ENCODE peak calls at places on chromosomes 1 and 21, in six cellular contexts. I, F, U, K, H and L are unnamed samples.

GRCh38 chr21:37381883-37382585 is 15.5 kb downstream of the DYRK1A start:
- DNase-seq in K (no peak), U (no peak), F (no peak), I (no peak), H (no peak), L (no peak)

GRCh38 chr1:117657031-117657430 is 51.2 kb downstream of the TENT5C start:
- DNase-seq in I (no peak), K (no peak), F (no peak), H (no peak), U (no peak), L (no peak)

GRCh38 chr1:157948547-157949152 is 44.8 kb upstream of the KIRREL1 start:
- DNase-seq in U (no peak), I (peak; percentile 85), K (no peak), H (no peak), F (peak; percentile 26), L (peak; percentile 59)

GRCh38 chr1:225691861-225692516 is 39.1 kb upstream of the ENAH start:
- DNase-seq in K (no peak), F (no peak), U (peak; percentile 38), H (no peak), I (no peak), L (no peak)

GRCh38 chr1:98371767-98372166 is 289.8 kb upstream of the SNX7 start:
- DNase-seq in I (no peak), U (no peak), H (no peak), K (no peak), F (no peak), L (no peak)

GRCh38 chr1:26471201-26471497 is 1.1 kb upstream of the HMGN2 start:
- DNase-seq in H (no peak), K (no peak), I (no peak), U (no peak), F (no peak), L (no peak)

GRCh38 chr1:117735045-117735992 is 129.5 kb downstream of the TENT5C start:
- DNase-seq in F (peak; percentile 16), I (peak; percentile 21), K (peak; percentile 43), U (peak; percentile 72), H (no peak), L (peak; percentile 64)

GRCh38 chr1:81848880-81849500 is 48.3 kb downstream of the ADGRL2 start:
- DNase-seq in U (no peak), F (no peak), H (no peak), K (no peak), I (peak; percentile 69), L (no peak)

GRCh38 chr1:179825798-179826460 is 51.7 kb downstream of the TOR1AIP2 start:
- DNase-seq in U (peak; percentile 40), K (no peak), H (no peak), I (no peak), F (no peak), L (no peak)

GRCh38 chr1:18090636-18091035 is 17.0 kb upstream of the IGSF21 start:
- DNase-seq in F (no peak), K (no peak), H (no peak), U (no peak), I (peak; percentile 89), L (no peak)

GRCh38 chr1:151443846-151444790 is 15.2 kb downstream of the POGZ start:
- DNase-seq in U (peak; percentile 84), F (peak; percentile 72), K (peak; percentile 64), H (no peak), I (peak; percentile 69), L (peak; percentile 69)

GRCh38 chr1:109501644-109502367 is 7.7 kb downstream of the AMIGO1 start:
- DNase-seq in H (no peak), K (no peak), U (no peak), I (no peak), F (no peak), L (no peak)

GRCh38 chr1:3752400-3752945 is at the start of gene CCDC27:
- DNase-seq in I (no peak), F (no peak), H (peak; percentile 62), K (no peak), U (no peak), L (no peak)

GRCh38 chr1:3702990-3703728 is 49.1 kb upstream of the CCDC27 start:
- DNase-seq in F (no peak), H (no peak), K (no peak), U (no peak), I (peak; percentile 62), L (no peak)

GRCh38 chr1:205775015-205775716 is at the start of gene RAB29:
- DNase-seq in K (peak; percentile 82), I (peak; percentile 91), F (peak; percentile 86), H (peak; percentile 92), U (peak; percentile 90), L (peak; percentile 93)

GRCh38 chr1:1433804-1434130 is 1.7 kb upstream of the VWA1 start:
- DNase-seq in U (no peak), F (no peak), K (peak; percentile 68), H (peak; percentile 91), I (peak; percentile 45), L (no peak)

GRCh38 chr1:5978452-5978851 is 13.8 kb downstream of the NPHP4 start:
- DNase-seq in U (no peak), K (no peak), H (no peak), F (no peak), I (no peak), L (no peak)

GRCh38 chr1:96596226-96596625 is 125.4 kb upstream of the PTBP2 start:
- DNase-seq in U (peak; percentile 54), K (no peak), I (peak; percentile 57), F (no peak), H (no peak), L (peak; percentile 26)

GRCh38 chr1:151370211-151370911 is 2.1 kb downstream of the SELENBP1 start:
- DNase-seq in K (peak; percentile 34), I (no peak), U (no peak), F (no peak), H (peak; percentile 73), L (no peak)

GRCh38 chr1:29517251-29518080 is 281.1 kb downstream of the PTPRU start:
- DNase-seq in H (no peak), F (no peak), U (no peak), K (peak; percentile 17), I (no peak), L (peak; percentile 4)

DNA sequence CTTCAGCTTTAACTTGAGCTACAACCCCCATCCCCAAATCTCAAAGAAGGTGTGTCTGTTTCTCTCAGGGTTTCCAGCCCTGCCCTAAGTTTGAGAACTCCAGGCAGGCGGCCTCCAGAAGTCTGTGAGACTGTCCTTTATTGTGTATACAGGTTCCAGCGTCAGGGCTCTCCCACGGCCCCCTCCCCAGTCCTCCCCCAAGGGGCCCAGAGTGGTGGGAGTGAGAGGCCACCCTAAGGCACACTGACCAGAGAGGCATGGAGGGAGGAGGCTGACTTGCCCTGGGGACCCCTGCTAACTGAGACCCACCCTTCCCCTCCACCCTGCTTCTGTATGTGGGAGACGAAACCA is 4.0 kb downstream of the HSPB7 start:
- DNase-seq in U (no peak), I (no peak), K (no peak), F (no peak), H (no peak), L (no peak)
- H3K4me3 ChIP-seq in U (no peak overlapping the region), I (no peak overlapping the region), K (peak overlapping the region; percentile 40), F (no peak overlapping the region), H (peak overlapping the region; percentile 21), L (no peak overlapping the region)

GRCh38 chr1:37845781-37846180 is 13.6 kb downstream of the MTF1 start:
- DNase-seq in K (no peak), U (no peak), F (no peak), I (no peak), H (no peak), L (no peak)

GRCh38 chr1:37846634-37847339 is 12.6 kb downstream of the MTF1 start:
- DNase-seq in I (no peak), K (no peak), F (no peak), H (no peak), U (no peak), L (no peak)

GRCh38 chr1:37841652-37842051 is 17.7 kb downstream of the MTF1 start:
- DNase-seq in H (no peak), F (no peak), U (no peak), K (no peak), I (no peak), L (no peak)

GRCh38 chr1:37849480-37849879 is 9.9 kb downstream of the MTF1 start:
- DNase-seq in F (no peak), H (no peak), K (no peak), U (no peak), I (no peak), L (no peak)

DNA sequence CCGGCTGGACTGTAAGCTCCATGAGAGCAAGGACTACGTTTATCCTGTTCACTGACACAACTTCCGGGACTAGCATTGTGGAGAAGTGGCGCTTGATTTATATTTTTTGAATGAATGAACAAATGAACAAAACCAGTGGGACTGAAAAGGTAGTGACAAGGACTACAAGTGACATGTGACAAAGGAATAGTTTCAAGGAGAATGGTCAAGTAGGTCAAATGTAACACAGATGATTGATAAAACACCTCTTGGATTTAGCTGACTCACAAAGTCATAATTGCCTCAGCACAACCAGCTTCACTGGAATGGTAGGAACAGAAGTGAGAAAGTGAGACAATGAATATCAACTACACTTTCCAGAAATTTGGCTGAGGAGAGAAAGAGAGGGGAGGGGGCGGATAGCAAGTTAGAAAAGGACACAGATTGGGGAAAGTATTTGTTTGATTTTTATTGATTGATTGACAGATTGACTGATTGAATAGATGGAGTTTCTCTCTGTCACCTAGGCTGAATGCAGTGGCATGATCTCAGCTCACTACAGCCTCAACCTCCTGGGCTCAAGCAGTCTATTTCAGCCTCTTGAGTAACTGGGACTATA is 14.2 kb downstream of the MTF1 start:
- DNase-seq in U (no peak), F (no peak), I (no peak), K (no peak), H (no peak), L (no peak)
- H3K4me1 ChIP-seq in U (peaks cover under 1% of the 10 kb centered on the region), F (peaks cover 4% of the 10 kb centered on the region), I (no peaks in the 10 kb centered on the region), K (peaks cover 9% of the 10 kb centered on the region), H (peaks cover 11% of the 10 kb centered on the region), L (peaks cover 5% of the 10 kb centered on the region)

GRCh38 chr1:100955322-100955721 is 59.4 kb downstream of the SLC30A7 start:
- DNase-seq in F (no peak), I (peak; percentile 63), K (no peak), U (no peak), H (no peak), L (no peak)

GRCh38 chr1:100950311-100950710 is 54.4 kb downstream of the SLC30A7 start:
- DNase-seq in K (no peak), I (no peak), F (no peak), H (no peak), U (no peak), L (no peak)

GRCh38 chr1:100950776-100951175 is 54.9 kb downstream of the SLC30A7 start:
- DNase-seq in F (no peak), U (no peak), K (no peak), I (peak; percentile 49), H (no peak), L (no peak)

GRCh38 chr1:100952104-100952745 is 56.3 kb downstream of the SLC30A7 start:
- DNase-seq in F (no peak), K (no peak), U (no peak), I (no peak), H (no peak), L (no peak)

DNA sequence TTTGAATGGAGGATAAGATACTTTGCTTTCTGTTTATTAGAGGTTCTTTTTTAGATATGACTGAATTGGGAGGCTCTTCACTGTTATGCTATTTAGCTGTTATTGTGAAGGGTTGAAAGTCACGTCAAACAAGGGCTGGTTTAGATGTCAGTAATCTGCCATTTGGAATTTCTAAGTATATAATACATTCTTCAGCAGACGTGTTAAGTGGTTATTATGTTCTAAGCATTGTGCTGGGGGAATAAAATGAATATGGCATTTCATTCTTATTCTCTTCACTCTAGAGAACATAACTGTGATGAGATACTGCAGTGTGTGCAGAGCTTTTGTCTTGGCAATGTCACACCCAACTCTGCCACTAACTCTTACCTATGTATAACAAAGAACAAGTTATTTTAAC is 58.0 kb downstream of the SLC30A7 start:
- DNase-seq in K (no peak), U (no peak), H (no peak), I (no peak), F (no peak), L (no peak)
- H3K4me3 ChIP-seq in K (no peak overlapping the region), U (no peak overlapping the region), H (no peak overlapping the region), I (no peak overlapping the region), F (no peak overlapping the region), L (no peak overlapping the region)

GRCh38 chr1:24390924-24391782 is 22.4 kb downstream of the STPG1 start:
- DNase-seq in F (peak; percentile 69), I (peak; percentile 89), U (peak; percentile 91), K (peak; percentile 77), H (peak; percentile 92), L (peak; percentile 86)
- H3K4me1 ChIP-seq in F (peaks cover 8% of the 10 kb centered on the region), I (peaks cover 10% of the 10 kb centered on the region), U (peaks cover 7% of the 10 kb centered on the region), K (no peaks in the 10 kb centered on the region), H (peaks cover 20% of the 10 kb centered on the region), L (peaks cover 5% of the 10 kb centered on the region)